ENCODE peak calls at places on chromosomes 11 and 22, in nine cellular contexts. B, C, M, X, Y, N, U, F and K are unnamed samples.

GRCh38 chr11:125481531-125481930 is 14.5 kb downstream of the FEZ1 start:
- DNase-seq in B (no peak), C (no peak), M (no peak), X (no peak), Y (no peak), N (no peak), U (no peak), F (peak), K (no peak)

GRCh38 chr11:8930456-8931175 is 2.1 kb downstream of the C11orf16 start:
- DNase-seq in B (no peak), C (no peak), M (no peak), X (no peak), Y (no peak), N (no peak), U (no peak), F (no peak), K (no peak)

GRCh38 chr11:126522152-126522551 is 166.7 kb downstream of the ST3GAL4 start:
- DNase-seq in B (no peak), C (no peak), M (no peak), X (no peak), Y (no peak), N (peak), U (no peak), F (no peak), K (no peak)

GRCh38 chr22:32494971-32495370 is 20.4 kb downstream of the FBXO7 start:
- DNase-seq in B (no peak), C (no peak), M (no peak), X (no peak), Y (no peak), N (no peak), U (no peak), F (no peak), K (no peak)

GRCh38 chr22:29226246-29226981 is 20.7 kb downstream of the EMID1 start:
- DNase-seq in B (no peak), C (no peak), M (no peak), X (no peak), Y (no peak), N (no peak), U (no peak), F (no peak), K (no peak)

GRCh38 chr11:111634981-111635705 is 32.9 kb downstream of the SIK2 start:
- DNase-seq in B (no peak), C (no peak), M (no peak), X (no peak), Y (no peak), N (peak), U (no peak), F (no peak), K (no peak)

GRCh38 chr11:104957280-104957679 is 11.1 kb downstream of the CASP4 start:
- DNase-seq in B (no peak), C (no peak), M (no peak), X (no peak), Y (no peak), N (peak), U (no peak), F (no peak), K (no peak)

GRCh38 chr22:26918236-26918635 is 260.8 kb downstream of the MIAT start:
- DNase-seq in B (no peak), C (no peak), M (no peak), X (no peak), Y (no peak), N (no peak), U (no peak), F (no peak), K (no peak)

GRCh38 chr11:17173332-17173731 is 34.5 kb downstream of the PIK3C2A start:
- DNase-seq in B (no peak), C (no peak), M (no peak), X (no peak), Y (no peak), N (no peak), U (no peak), F (no peak), K (no peak)

GRCh38 chr22:47299211-47299878 is 536.9 kb downstream of the TBC1D22A start:
- DNase-seq in B (no peak), C (no peak), M (no peak), X (no peak), Y (no peak), N (no peak), U (no peak), F (no peak), K (no peak)

GRCh38 chr11:384511-384910 is 9.5 kb upstream of the PKP3 start:
- DNase-seq in B (no peak), C (no peak), M (no peak), X (no peak), Y (no peak), N (no peak), U (no peak), F (no peak), K (no peak)

GRCh38 chr11:128620306-128621175 is 33.2 kb upstream of the ETS1 start:
- DNase-seq in B (no peak), C (no peak), M (no peak), X (no peak), Y (no peak), N (peak), U (no peak), F (no peak), K (no peak)
- TF ChIP-seq CTCF in B (no peak), C (no peak), M (no peak), X (no peak), Y (no peak), N (no peak), U (no peak), F (no peak), K (no peak)

DNA sequence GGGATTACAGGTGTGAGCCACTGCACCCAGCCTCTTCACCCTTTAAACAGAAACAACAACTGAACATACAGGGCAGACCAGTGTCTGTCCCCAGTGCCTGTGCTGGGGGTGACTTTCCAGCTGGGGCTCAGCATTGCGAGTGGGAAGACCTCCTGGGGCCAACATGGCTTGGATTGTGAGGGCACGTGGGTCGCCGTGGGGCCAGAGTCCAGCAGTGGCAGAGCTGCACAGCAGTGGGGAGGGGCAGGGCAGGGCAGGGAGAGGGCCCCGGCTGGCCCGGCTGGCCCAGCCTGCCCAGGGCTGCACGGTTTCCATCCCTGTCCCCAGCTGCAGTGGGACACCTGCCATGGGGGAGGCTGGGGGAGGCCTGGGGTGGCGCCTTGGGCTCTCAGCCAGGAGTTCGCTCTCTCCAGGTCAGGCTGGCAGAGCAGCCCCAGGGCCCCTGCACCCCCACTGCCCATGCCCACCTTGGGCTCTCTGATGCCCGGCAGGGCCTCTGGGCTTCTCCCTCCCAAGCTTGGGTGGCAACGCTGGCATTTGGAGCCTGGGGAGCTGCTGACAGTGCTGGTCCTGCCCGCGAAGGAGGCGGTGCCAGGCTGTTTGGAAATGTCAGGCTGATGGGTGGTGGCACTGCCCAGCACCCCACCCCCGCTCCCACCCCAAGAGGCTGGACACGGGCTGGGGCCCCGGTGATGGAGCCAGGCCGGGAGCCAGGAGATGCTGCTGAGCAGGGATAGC is 30.5 kb upstream of the CCDC188 start:
- DNase-seq in B (no peak), C (no peak), M (no peak), X (no peak), Y (no peak), N (no peak), U (peak), F (no peak), K (no peak)
- TF ChIP-seq CTCF in B (no peak), C (no peak), M (no peak), X (no peak), Y (no peak), N (no peak), U (no peak), F (no peak), K (no peak)

GRCh38 chr11:62709262-62710000 is 2.0 kb downstream of the GNG3 start:
- DNase-seq in B (peak), C (peak), M (peak), X (peak), Y (peak), N (peak), U (peak), F (peak), K (peak)
- TF ChIP-seq CTCF in B (no peak), C (no peak), M (peak), X (no peak), Y (peak), N (no peak), U (peak), F (no peak), K (peak)

DNA sequence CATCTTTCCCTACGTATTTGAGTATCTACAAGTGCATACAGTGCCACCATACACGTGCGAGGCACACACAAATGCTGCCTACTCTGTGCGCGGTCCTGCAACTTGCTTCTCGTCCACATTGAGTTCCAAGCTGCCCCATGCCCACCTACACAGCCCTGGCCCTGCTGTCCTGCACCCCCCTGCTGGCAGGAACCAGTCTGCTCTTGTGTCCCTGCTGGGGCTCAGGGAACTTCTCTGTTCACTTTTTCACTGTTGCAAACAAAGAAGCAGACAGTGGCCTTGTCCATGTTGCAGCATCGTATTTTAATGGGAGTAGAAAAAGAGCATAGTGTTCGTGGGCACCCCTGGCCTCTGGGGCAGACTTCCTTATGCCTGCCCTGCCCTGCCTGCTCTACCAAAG is 14.0 kb downstream of the CPT1A start:
- DNase-seq in B (no peak), C (no peak), M (no peak), X (no peak), Y (no peak), N (no peak), U (no peak), F (no peak), K (no peak)
- TF ChIP-seq CTCF in B (no peak), C (no peak), M (no peak), X (no peak), Y (no peak), N (no peak), U (no peak), F (no peak), K (peak)

DNA sequence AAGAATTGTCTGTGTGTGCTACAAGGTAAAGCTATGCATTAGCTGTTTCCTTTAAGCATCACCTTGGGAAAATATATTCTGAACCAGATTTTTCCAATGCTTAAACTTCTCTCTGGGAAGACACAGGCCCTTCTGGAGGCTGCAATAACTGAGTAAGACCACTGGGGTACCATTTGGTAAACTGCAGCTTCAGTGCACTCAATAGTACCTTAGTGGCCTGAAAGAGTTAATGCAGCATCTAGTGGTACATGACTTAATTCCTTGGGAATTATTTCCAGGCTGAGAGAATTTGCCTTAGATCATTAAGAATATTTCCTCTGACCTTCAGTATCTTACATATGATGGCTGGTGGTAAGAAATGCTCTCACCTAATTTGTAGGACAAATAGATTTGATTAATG is 727.4 kb downstream of the DLG2 start:
- DNase-seq in B (no peak), C (no peak), M (no peak), X (no peak), Y (no peak), N (no peak), U (no peak), F (peak), K (no peak)
- TF ChIP-seq CTCF in B (no peak), C (no peak), M (peak), X (peak), Y (peak), N (no peak), U (no peak), F (peak), K (peak)